ENCODE peak calls at places on chromosome 1, in nine cellular contexts. S is HFFc6; C is stimulated activated CD8-positive, alpha-beta memory T cell treated with anti-CD3 and anti-CD28 coated beads, Interleukin-2, amount 100 ng/mL, for 1 hour; E is astrocyte of the spinal cord; G is NCI-H1436; H is activated CD4-positive, alpha-beta T cell treated with anti-CD3 and anti-CD28 coated beads, Interleukin-2, amount 50 U/mL, for 48 hours; F is progenitor cell of endocrine pancreas; P is EH; B is adipocyte. Q is an unnamed sample.

GRCh38 chr1:161128591-161129420 is 3.7 kb downstream of the DEDD start:
- DNase-seq in S (no peak), P (no peak), F (no peak), B (no peak), E (no peak), G (no peak), H (no peak), C (no peak), Q (no peak)

GRCh38 chr1:27773732-27774445 is 870 bp downstream of the STX12 start:
- DNase-seq in E (peak; percentile 45), H (no peak), B (peak; percentile 61), G (no peak), S (peak; percentile 26), F (no peak), C (no peak), P (peak; percentile 52), Q (peak; percentile 3)

GRCh38 chr1:55530749-55531478 is 315.8 kb upstream of the USP24 start:
- DNase-seq in B (no peak), G (no peak), E (no peak), F (no peak), P (no peak), C (no peak), H (no peak), S (no peak), Q (no peak)

GRCh38 chr1:61320575-61320974 is 238.2 kb downstream of the NFIA start:
- DNase-seq in P (no peak), F (no peak), E (no peak), B (no peak), C (no peak), H (no peak), G (no peak), S (no peak), Q (no peak)

GRCh38 chr1:115135681-115136080 is 46.4 kb upstream of the TSPAN2 start:
- DNase-seq in H (no peak), E (peak; percentile 18), G (no peak), P (peak; percentile 87), C (no peak), B (no peak), F (no peak), S (peak; percentile 74), Q (no peak)

GRCh38 chr1:191788551-191788950 is 369.7 kb upstream of the RGS18 start:
- DNase-seq in C (no peak), F (no peak), B (no peak), E (no peak), H (no peak), S (no peak), P (no peak), G (no peak), Q (no peak)

GRCh38 chr1:3652538-3653285 is 396 bp downstream of the TP73 start:
- DNase-seq in G (no peak), H (no peak), S (no peak), P (no peak), F (no peak), C (no peak), E (no peak), B (no peak), Q (no peak)

GRCh38 chr1:200874694-200875093 is 1.9 kb downstream of the GPR25 start:
- DNase-seq in B (no peak), F (no peak), G (no peak), S (no peak), P (no peak), H (no peak), E (no peak), C (no peak), Q (no peak)

GRCh38 chr1:145917595-145917994 is 922 bp downstream of the PEX11B start:
- DNase-seq in C (no peak), S (no peak), E (no peak), F (no peak), B (no peak), H (no peak), G (no peak), P (no peak), Q (no peak)

GRCh38 chr1:44219301-44219626 is 6.0 kb downstream of the DMAP1 start:
- DNase-seq in E (no peak), S (no peak), H (no peak), G (no peak), P (no peak), B (no peak), F (no peak), C (no peak), Q (no peak)

GRCh38 chr1:211328866-211329265 is 2.2 kb downstream of the TRAF5 start:
- DNase-seq in S (no peak), G (no peak), P (no peak), E (no peak), B (no peak), H (no peak), C (no peak), F (no peak), Q (no peak)

GRCh38 chr1:64493864-64494263 is 23.9 kb downstream of the CACHD1 start:
- DNase-seq in B (no peak), S (no peak), H (no peak), G (no peak), C (no peak), E (no peak), P (no peak), F (no peak), Q (no peak)

GRCh38 chr1:109802136-109802900 is 38.6 kb upstream of the EPS8L3 start:
- DNase-seq in E (no peak), S (no peak), B (no peak), H (peak; percentile 55), P (no peak), G (no peak), C (no peak), F (no peak), Q (peak; percentile 66)

GRCh38 chr1:22285545-22286396 is 142.9 kb upstream of the WNT4 start:
- DNase-seq in F (no peak), S (no peak), P (no peak), E (peak; percentile 32), B (no peak), G (no peak), H (no peak), C (no peak), Q (no peak)

GRCh38 chr1:21241761-21242581 is 48.3 kb downstream of the ECE1 start:
- DNase-seq in B (no peak), F (no peak), E (peak; percentile 44), P (peak; percentile 43), C (no peak), G (no peak), S (no peak), H (no peak), Q (no peak)

GRCh38 chr1:238129677-238130076 is 239.0 kb upstream of the ZP4 start:
- DNase-seq in E (no peak), C (no peak), P (no peak), S (no peak), B (no peak), H (no peak), G (no peak), F (no peak), Q (no peak)

GRCh38 chr1:66050123-66050522 is 257.4 kb downstream of the PDE4B start:
- DNase-seq in G (no peak), E (no peak), B (no peak), S (no peak), F (no peak), H (no peak), P (no peak), C (no peak), Q (no peak)

GRCh38 chr1:110538082-110538481 is 19.1 kb upstream of the KCNA10 start:
- DNase-seq in S (no peak), B (no peak), C (no peak), H (no peak), E (no peak), P (no peak), F (no peak), G (no peak), Q (no peak)

GRCh38 chr1:111221633-111222286 is 5.8 kb upstream of the CHI3L2 start:
- DNase-seq in H (peak; percentile 46), B (no peak), S (no peak), G (no peak), F (no peak), E (no peak), P (peak; percentile 42), C (no peak), Q (peak; percentile 70)

GRCh38 chr1:54331091-54331772 is 75.0 kb downstream of the SSBP3 start:
- DNase-seq in E (no peak), C (no peak), P (peak; percentile 61), F (no peak), H (no peak), B (peak; percentile 87), G (no peak), S (no peak), Q (no peak)

GRCh38 chr1:207007352-207008033 is 25.1 kb downstream of the C1orf116 start:
- DNase-seq in C (no peak), P (peak; percentile 97), E (peak; percentile 90), G (no peak), H (no peak), B (peak; percentile 85), S (peak; percentile 95), F (no peak), Q (no peak)

Q was measured in activated T-cell treated with anti-CD3 and anti-CD28 coated beads, Interleukin-2, amount 50 U/mL, for 72 hours.